ENCODE peak calls at places on chromosomes 1 and 21, in ten cellular contexts. V is putamen; U is NCI-H510A; E is nephron progenitor cell; X is uterus; J is omental fat pad; W is H4; Y is T-helper 9 cell; M is foreskin fibroblast; L is stimulated activated CD8-positive, alpha-beta memory T cell treated with anti-CD3 and anti-CD28 coated beads, Interleukin-12 subunit alpha, Interleukin-12 subunit beta, amount 100 ng/mL, for 4 hours. A is an unnamed sample.

GRCh38 chr1:179744401-179745130 is 1.5 kb downstream of the FAM163A start:
- DNase-seq in V (no peak), U (no peak), E (no peak), X (no peak), J (no peak), W (no peak), Y (no peak), M (no peak), L (no peak), A (no peak)

GRCh38 chr21:35853321-35853922 is 206.9 kb downstream of the SETD4 start:
- DNase-seq in V (no peak), U (no peak), E (no peak), X (no peak), J (no peak), W (no peak), Y (no peak), M (no peak), L (no peak), A (no peak)

GRCh38 chr1:114154963-114155322 is 1.3 kb upstream of the SYT6 start:
- DNase-seq in V (no peak), U (no peak), E (peak), X (no peak), J (no peak), W (no peak), Y (no peak), M (peak), L (no peak), A (no peak)

GRCh38 chr1:182205378-182206022 is 144.0 kb upstream of the ZNF648 start:
- DNase-seq in V (no peak), U (no peak), E (no peak), X (no peak), J (no peak), W (no peak), Y (no peak), M (no peak), L (no peak), A (no peak)

GRCh38 chr1:69504730-69505252 is 62.9 kb upstream of the LRRC7 start:
- DNase-seq in V (no peak), U (no peak), E (no peak), X (no peak), J (no peak), W (no peak), Y (no peak), M (no peak), L (no peak), A (no peak)

GRCh38 chr1:53909946-53910345 is 16.0 kb downstream of the DIO1 start:
- DNase-seq in V (no peak), U (no peak), E (no peak), X (no peak), J (no peak), W (no peak), Y (no peak), M (no peak), L (no peak), A (no peak)

GRCh38 chr1:214454619-214455396 is 96.6 kb downstream of the PTPN14 start:
- DNase-seq in V (no peak), U (no peak), E (no peak), X (no peak), J (no peak), W (peak), Y (no peak), M (peak), L (no peak), A (no peak)

GRCh38 chr1:58762806-58763205 is 21.0 kb downstream of the JUN start:
- DNase-seq in V (no peak), U (no peak), E (no peak), X (no peak), J (no peak), W (no peak), Y (no peak), M (peak), L (no peak), A (no peak)

GRCh38 chr1:37028981-37029617 is 5.2 kb downstream of the GRIK3 start:
- DNase-seq in V (no peak), U (peak), E (no peak), X (no peak), J (no peak), W (no peak), Y (no peak), M (no peak), L (no peak), A (peak)

GRCh38 chr1:180228648-180229482 is 1.2 kb upstream of the LHX4 start:
- DNase-seq in V (no peak), U (no peak), E (no peak), X (no peak), J (no peak), W (no peak), Y (no peak), M (no peak), L (no peak), A (peak)

GRCh38 chr1:222618880-222619321 is 1.0 kb downstream of the MIA3 start:
- DNase-seq in V (peak), U (peak), E (peak), X (no peak), J (no peak), W (no peak), Y (no peak), M (peak), L (no peak), A (no peak)

GRCh38 chr1:173914366-173914871 is 2.7 kb downstream of the SERPINC1 start:
- DNase-seq in V (no peak), U (peak), E (peak), X (no peak), J (no peak), W (peak), Y (peak), M (peak), L (no peak), A (no peak)

A was measured in activated B cell treated with CpG ODN at 0.5 μM for 24 hours.